ENCODE peak calls at places on chromosome 10, in eight cellular contexts. O is HFFc6, G is glutamatergic neuron, Z is HL-60, V is HCT116, A is psoas muscle, I is bronchial epithelial cell, T is Calu3. N is an unnamed sample.

GRCh38 chr10:1193561-1193960 is 137.4 kb downstream of the WDR37 start:
- DNase-seq in T (no peak), O (no peak), I (no peak), V (no peak), A (no peak), Z (no peak), G (no peak), N (no peak)

GRCh38 chr10:75018233-75018632 is 93.2 kb upstream of the SAMD8 start:
- DNase-seq in O (no peak), I (no peak), Z (no peak), A (no peak), G (peak; percentile 78), T (no peak), V (no peak), N (no peak)

GRCh38 chr10:72322030-72322279 is 32.8 kb downstream of the DNAJB12 start:
- DNase-seq in O (no peak), V (no peak), I (no peak), A (no peak), T (peak; percentile 50), G (no peak), Z (no peak), N (no peak)

GRCh38 chr10:116878123-116878522 is 28.8 kb downstream of the ENO4 start:
- DNase-seq in G (no peak), A (no peak), T (no peak), V (no peak), I (no peak), O (no peak), Z (no peak), N (no peak)

GRCh38 chr10:130028465-130028819 is 64.4 kb upstream of the EBF3 start:
- DNase-seq in A (no peak), T (no peak), O (no peak), V (no peak), Z (no peak), G (no peak), I (no peak), N (no peak)

GRCh38 chr10:126156012-126156411 is 232.3 kb downstream of the ADAM12 start:
- DNase-seq in V (no peak), Z (no peak), T (no peak), O (no peak), G (no peak), A (no peak), I (peak; percentile 75), N (no peak)

GRCh38 chr10:129417164-129417563 is 49.9 kb upstream of the MGMT start:
- DNase-seq in Z (no peak), T (no peak), I (no peak), A (no peak), V (no peak), O (peak; percentile 4), G (no peak), N (peak; percentile 60)

GRCh38 chr10:35585903-35586535 is 19.1 kb upstream of the GJD4 start:
- DNase-seq in Z (no peak), V (no peak), A (no peak), T (no peak), G (no peak), I (peak; percentile 15), O (no peak), N (peak; percentile 27)

GRCh38 chr10:59433720-59434428 is 71.5 kb upstream of the FAM13C start:
- DNase-seq in V (no peak), A (no peak), T (no peak), I (peak; percentile 9), O (no peak), G (no peak), Z (no peak), N (no peak)

GRCh38 chr10:119667562-119668328 is 16.6 kb downstream of the BAG3 start:
- DNase-seq in I (peak; percentile 96), Z (no peak), V (peak; percentile 87), G (peak; percentile 55), O (peak; percentile 98), A (peak; percentile 90), T (peak; percentile 49), N (peak; percentile 98)

GRCh38 chr10:31467791-31468535 is 148.9 kb downstream of the ZEB1 start:
- DNase-seq in V (peak; percentile 57), I (peak; percentile 68), O (no peak), Z (no peak), A (peak; percentile 13), G (no peak), T (peak; percentile 49), N (peak; percentile 51)

GRCh38 chr10:44293842-44294241 is 91.1 kb downstream of the CXCL12 start:
- DNase-seq in Z (no peak), A (peak; percentile 59), O (no peak), V (no peak), T (no peak), G (no peak), I (no peak), N (peak; percentile 16)

GRCh38 chr10:35642023-35642792 is at the start of gene FZD8:
- DNase-seq in I (peak; percentile 78), A (peak; percentile 93), G (peak; percentile 93), T (peak; percentile 93), O (peak; percentile 57), Z (peak; percentile 69), V (peak; percentile 47), N (peak; percentile 92)

GRCh38 chr10:69479737-69480412 is 28.6 kb downstream of the TSPAN15 start:
- DNase-seq in O (no peak), I (no peak), V (no peak), A (no peak), T (no peak), Z (no peak), G (no peak), N (no peak)

GRCh38 chr10:3455385-3456334 is 283.1 kb upstream of the PITRM1 start:
- DNase-seq in O (peak; percentile 74), Z (no peak), A (no peak), I (no peak), G (no peak), V (no peak), T (no peak), N (peak; percentile 59)

GRCh38 chr10:111347386-111348005 is 270.7 kb downstream of the ADRA2A start:
- DNase-seq in I (no peak), Z (no peak), V (no peak), O (no peak), T (peak; percentile 63), A (no peak), G (no peak), N (no peak)

GRCh38 chr10:72503241-72503640 is 122.6 kb downstream of the MICU1 start:
- DNase-seq in V (no peak), G (no peak), O (peak; percentile 55), A (no peak), I (no peak), Z (peak; percentile 88), T (no peak), N (peak; percentile 13)

GRCh38 chr10:109957092-109957797 is 33.9 kb upstream of the XPNPEP1 start:
- DNase-seq in A (no peak), I (no peak), T (no peak), V (no peak), Z (no peak), G (no peak), O (no peak), N (no peak)

GRCh38 chr10:1063232-1063862 is 7.2 kb downstream of the WDR37 start:
- DNase-seq in A (no peak), Z (peak; percentile 42), O (no peak), T (no peak), G (no peak), V (no peak), I (no peak), N (no peak)

GRCh38 chr10:113867904-113868303 is 13.4 kb downstream of the NHLRC2 start:
- DNase-seq in O (no peak), T (no peak), G (no peak), Z (peak; percentile 23), I (no peak), A (no peak), V (no peak), N (no peak)

GRCh38 chr10:113875212-113875611 is 20.8 kb downstream of the NHLRC2 start:
- DNase-seq in A (no peak), O (no peak), T (no peak), G (no peak), V (no peak), Z (no peak), I (no peak), N (no peak)

GRCh38 chr10:113876461-113876860 is 22.0 kb downstream of the NHLRC2 start:
- DNase-seq in V (no peak), Z (no peak), G (no peak), A (no peak), O (no peak), T (no peak), I (no peak), N (no peak)

GRCh38 chr10:113869789-113870188 is 15.3 kb downstream of the NHLRC2 start:
- DNase-seq in T (no peak), A (no peak), Z (no peak), G (no peak), V (no peak), I (no peak), O (no peak), N (no peak)

GRCh38 chr10:113872139-113873030 is 17.9 kb downstream of the NHLRC2 start:
- DNase-seq in Z (no peak), G (no peak), I (no peak), T (no peak), A (no peak), O (no peak), V (no peak), N (no peak)
- TF ChIP-seq CTCF in Z (no peak), G (no peak), I (no peak), T (no peak), A (no peak), O (no peak), V (peak; percentile 22), N (no peak)

GRCh38 chr10:92640110-92640509 is 47.2 kb downstream of the KIF11 start:
- DNase-seq in T (no peak), I (peak; percentile 32), G (no peak), Z (no peak), V (peak; percentile 8), O (peak; percentile 40), A (no peak), N (peak; percentile 82)
- TF ChIP-seq CTCF in T (no peak), I (no peak), G (no peak), Z (no peak), V (no peak), O (peak; percentile 38), A (no peak), N (no peak)

DNA sequence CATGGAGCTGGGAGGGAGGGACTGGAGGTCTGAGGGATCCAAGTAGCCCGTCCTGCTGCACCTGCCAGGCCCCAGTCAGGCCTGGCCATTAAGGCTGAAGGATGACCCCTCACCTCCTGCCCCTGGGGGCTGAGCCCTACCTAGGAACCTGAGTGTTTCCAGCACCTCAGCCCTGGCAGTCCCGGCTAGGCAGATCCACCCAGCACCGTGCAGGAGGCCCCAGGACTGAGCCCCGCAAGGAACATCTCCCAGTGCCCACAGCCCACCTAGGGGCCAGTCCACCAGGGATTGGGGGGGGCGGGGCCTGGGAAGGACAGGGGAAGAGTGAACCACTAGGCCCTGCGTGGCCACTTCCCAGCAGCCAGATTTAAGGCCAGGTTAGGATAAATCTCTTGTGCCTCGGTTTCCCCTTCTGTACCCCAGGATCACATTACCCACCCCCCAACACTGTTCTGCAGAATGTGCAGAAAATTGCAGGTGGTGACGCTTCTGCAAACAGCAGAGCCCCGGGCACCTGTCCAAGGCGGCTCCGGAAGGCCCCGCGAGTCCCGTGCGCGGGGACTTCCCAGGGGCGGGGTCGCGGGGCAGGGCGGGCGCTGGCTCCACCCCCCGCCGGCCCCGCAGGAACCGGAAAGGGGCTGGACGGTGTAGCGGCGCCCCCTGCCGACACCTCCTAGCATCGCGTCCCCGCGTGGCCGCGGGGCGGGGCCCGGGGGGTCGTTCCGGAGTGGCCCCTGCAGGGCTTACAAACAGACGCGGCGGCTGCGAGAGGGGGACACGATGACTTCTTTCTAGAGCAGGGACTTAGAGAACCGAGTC is 55.9 kb downstream of the PWWP2B start:
- DNase-seq in O (peak; percentile 27), Z (peak; percentile 71), V (no peak), T (peak; percentile 90), A (peak; percentile 82), G (peak; percentile 89), I (peak; percentile 48), N (peak; percentile 73)
- TF ChIP-seq CTCF in O (peak; percentile 97), Z (peak; percentile 64), V (peak; percentile 78), T (peak; percentile 91), A (peak; percentile 97), G (peak; percentile 97), I (peak; percentile 89), N (peak; percentile 98)

GRCh38 chr10:23523251-23523650 is 84.4 kb downstream of the OTUD1 start:
- DNase-seq in V (no peak), T (no peak), A (no peak), I (no peak), Z (no peak), O (no peak), G (no peak), N (no peak)
- TF ChIP-seq CTCF in V (no peak), T (no peak), A (no peak), I (no peak), Z (no peak), O (no peak), G (no peak), N (no peak)